ENCODE peak calls at places on chromosomes 12 and 14, in six cellular contexts. K is BE2C; S is suprapubic skin; X is CD8-positive, alpha-beta T cell; W is fibroblast of lung; Z is stomach. G is an unnamed sample. For H3K4me1, the result is how much of the 10 kb centered on the place peaks cover.

GRCh38 chr12:30977537-30978349 is 51.2 kb downstream of the TSPAN11 start:
- DNase-seq in K (no peak), S (no peak), X (no peak), W (no peak), Z (no peak), G (no peak)

GRCh38 chr12:104182144-104182543 is 33.4 kb upstream of the TXNRD1 start:
- DNase-seq in K (no peak), S (peak), X (no peak), W (peak), Z (peak), G (peak)

GRCh38 chr12:9951026-9951652 is 19.0 kb upstream of the CLEC2A start:
- DNase-seq in K (no peak), S (no peak), X (peak), W (no peak), Z (no peak), G (no peak)

GRCh38 chr14:72434856-72435255 is 459.0 kb downstream of the DPF3 start:
- DNase-seq in K (no peak), S (no peak), X (no peak), W (no peak), Z (no peak), G (no peak)

GRCh38 chr14:53060046-53060445 is 93.1 kb downstream of the DDHD1 start:
- DNase-seq in K (no peak), S (no peak), X (no peak), W (no peak), Z (no peak), G (no peak)

GRCh38 chr12:124527861-124528561 is 39.4 kb downstream of the NCOR2 start:
- DNase-seq in K (peak), S (peak), X (no peak), W (no peak), Z (no peak), G (no peak)

GRCh38 chr14:23610815-23611289 is 25.3 kb upstream of the DHRS2 start:
- DNase-seq in K (no peak), S (no peak), X (no peak), W (no peak), Z (no peak), G (no peak)

GRCh38 chr12:87981495-87981894 is 47.7 kb downstream of the C12orf50 start:
- DNase-seq in K (no peak), S (no peak), X (no peak), W (no peak), Z (no peak), G (no peak)

GRCh38 chr14:34711808-34712712 is 2.3 kb downstream of the CFL2 start:
- DNase-seq in K (no peak), S (no peak), X (no peak), W (peak), Z (no peak), G (no peak)

GRCh38 chr12:8906781-8907180 is 7.5 kb upstream of the PHC1 start:
- DNase-seq in K (no peak), S (no peak), X (no peak), W (no peak), Z (no peak), G (no peak)

GRCh38 chr12:108622921-108623514 is 10.7 kb downstream of the SELPLG start:
- DNase-seq in K (no peak), S (no peak), X (no peak), W (no peak), Z (no peak), G (no peak)

GRCh38 chr12:2049604-2050540 is 2.9 kb upstream of the CACNA1C start:
- DNase-seq in K (no peak), S (no peak), X (no peak), W (no peak), Z (no peak), G (no peak)

GRCh38 chr14:88987516-88987915 is 163.1 kb downstream of the TTC8 start:
- DNase-seq in K (no peak), S (no peak), X (no peak), W (no peak), Z (no peak), G (no peak)

GRCh38 chr14:38527502-38527878 is 271.6 kb upstream of the CLEC14A start:
- DNase-seq in K (no peak), S (no peak), X (no peak), W (no peak), Z (no peak), G (no peak)
- TF ChIP-seq CTCF in K (no peak), S (no peak), X (no peak), W (no peak), Z (no peak), G (no peak)

DNA sequence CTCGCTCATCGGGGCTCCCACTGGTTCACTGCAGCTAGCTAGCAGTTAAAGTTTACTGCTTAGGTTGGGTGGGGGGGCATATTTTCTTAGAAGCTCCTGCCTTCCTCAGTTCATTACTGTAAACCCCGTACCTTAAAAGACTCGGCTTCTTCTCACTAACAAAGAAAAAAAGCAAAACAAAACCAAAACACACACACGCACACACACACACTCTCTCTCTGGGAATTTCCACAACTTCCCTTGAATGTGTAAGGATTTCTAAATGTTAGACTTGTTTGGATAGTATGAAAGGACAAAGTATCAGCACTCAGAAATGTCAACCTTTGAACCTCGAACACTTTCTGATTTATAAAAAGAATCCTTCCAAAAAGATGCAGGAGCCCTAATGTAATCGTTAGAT is 927 bp downstream of the PTHLH start:
- DNase-seq in K (no peak), S (no peak), X (no peak), W (no peak), Z (no peak), G (no peak)
- H3K4me1 ChIP-seq in K (under half), S (under half), X (under half), W (under half), Z (half or more), G (under half)

GRCh38 chr14:22378181-22378580 is 210.8 kb downstream of the DAD1 start:
- DNase-seq in K (no peak), S (no peak), X (no peak), W (no peak), Z (no peak), G (no peak)
- H3K4me3 ChIP-seq in K (no peak), S (no peak), X (no peak), W (no peak), Z (no peak), G (no peak)

DNA sequence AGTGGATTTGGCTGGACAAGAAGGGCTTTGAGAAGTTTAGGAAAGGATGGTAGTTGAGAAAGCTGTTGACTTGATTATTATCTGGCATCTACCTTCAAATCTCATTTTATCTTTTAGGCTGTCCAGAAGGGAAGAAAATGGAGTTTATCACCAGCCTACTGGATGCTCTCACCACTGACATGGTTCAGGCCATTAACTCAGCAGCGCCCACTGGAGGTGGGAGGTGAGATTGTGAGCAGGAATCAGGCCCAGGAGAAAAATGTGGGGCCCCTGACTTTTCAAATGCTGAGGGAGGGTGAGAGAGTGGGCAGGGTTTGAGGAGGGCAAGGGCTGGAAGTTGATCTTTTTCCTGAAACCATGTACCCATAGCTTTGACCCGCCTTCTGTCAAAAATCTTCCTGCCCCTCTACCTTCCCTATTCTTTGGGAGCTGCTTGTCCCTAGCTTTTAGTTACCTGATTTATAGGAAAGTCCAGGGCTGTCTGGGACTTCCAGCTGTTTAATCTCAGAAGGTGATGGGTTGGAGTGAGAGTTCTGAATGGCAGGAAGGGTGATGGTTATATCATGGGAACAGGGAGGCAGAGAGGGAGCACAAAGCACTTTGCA is 134.2 kb downstream of the SMOC1 start:
- DNase-seq in K (peak), S (no peak), X (no peak), W (no peak), Z (peak), G (no peak)
- TF ChIP-seq CTCF in K (peak), S (no peak), X (no peak), W (peak), Z (no peak), G (peak)

DNA sequence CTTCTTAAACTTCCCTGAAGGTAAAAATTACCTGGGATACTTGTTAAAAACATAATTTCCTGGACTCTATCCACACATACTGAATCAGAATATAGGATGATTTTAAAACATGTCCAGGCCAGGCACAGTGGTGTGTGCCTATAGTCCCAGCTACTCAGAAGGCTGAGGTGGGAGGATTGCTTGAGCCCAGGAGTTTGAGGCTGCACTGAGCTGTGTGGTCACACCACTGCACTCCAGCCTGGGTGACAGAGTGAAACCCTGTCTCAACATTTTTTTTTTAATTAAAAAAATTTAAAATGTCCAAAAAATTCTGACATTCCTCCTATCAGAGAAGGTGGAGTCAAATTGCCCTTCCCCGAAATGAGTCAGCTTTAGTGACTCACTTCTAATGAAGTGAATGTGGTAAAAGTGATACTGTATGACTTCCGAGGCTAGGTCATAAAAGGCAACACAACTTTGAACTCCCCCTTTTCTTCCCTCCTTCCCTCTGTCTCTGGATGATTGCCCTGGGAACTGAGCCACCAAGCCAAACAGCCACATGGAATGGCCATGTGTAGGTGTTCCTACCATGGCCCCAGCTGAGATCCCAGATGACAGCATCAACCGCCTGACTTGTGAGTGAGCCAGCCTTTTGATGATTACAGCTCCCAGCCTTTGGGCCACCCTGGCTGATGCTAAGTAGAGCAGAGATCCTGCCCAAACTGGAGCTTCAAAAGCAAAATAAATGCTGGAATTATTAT is 36.3 kb downstream of the LIMA1 start:
- DNase-seq in K (peak), S (peak), X (no peak), W (peak), Z (peak), G (peak)
- H3K4me1 ChIP-seq in K (under half), S (half or more), X (under half), W (under half), Z (half or more), G (under half)

G was measured in thoracic aorta.